ENCODE peak calls at places on chromosomes 5 and 9, in ten cellular contexts. C is A549; Z is IMR-90; V is stomach; A is cardiac muscle cell; O is hepatocyte; J is effector memory CD4-positive, alpha-beta T cell; P is psoas muscle; W is tibial nerve; S is ovary. H is an unnamed sample. For H3K4me1, the result is how much of the 10 kb centered on the place peaks cover.

GRCh38 chr9:71929223-71929622 is 17.8 kb downstream of the C9orf85 start:
- DNase-seq in C (no peak), Z (peak), V (no peak), A (no peak), O (no peak), J (no peak), P (no peak), W (no peak), S (no peak), H (no peak)

GRCh38 chr5:149060325-149060724 is 2.5 kb downstream of the SH3TC2 start:
- DNase-seq in C (no peak), Z (peak), V (peak), A (peak), O (peak), J (no peak), P (no peak), W (no peak), S (no peak), H (peak)

GRCh38 chr9:121673576-121673975 is 22.1 kb downstream of the DAB2IP start:
- DNase-seq in C (no peak), Z (no peak), V (no peak), A (no peak), O (no peak), J (no peak), P (no peak), W (no peak), S (no peak), H (no peak)

GRCh38 chr5:82387041-82387818 is 109.1 kb upstream of the RPS23 start:
- DNase-seq in C (peak), Z (peak), V (no peak), A (peak), O (peak), J (no peak), P (no peak), W (no peak), S (no peak), H (peak)

GRCh38 chr5:115321309-115321708 is 24.9 kb upstream of the CCDC112 start:
- DNase-seq in C (no peak), Z (peak), V (peak), A (no peak), O (no peak), J (no peak), P (no peak), W (no peak), S (no peak), H (no peak)

GRCh38 chr9:32589083-32589713 is 16.2 kb upstream of the NDUFB6 start:
- DNase-seq in C (peak), Z (peak), V (no peak), A (peak), O (peak), J (no peak), P (no peak), W (no peak), S (no peak), H (peak)

GRCh38 chr5:177334155-177334551 is 17.3 kb downstream of the LMAN2 start:
- DNase-seq in C (no peak), Z (no peak), V (no peak), A (no peak), O (no peak), J (no peak), P (no peak), W (no peak), S (no peak), H (no peak)

GRCh38 chr5:141823056-141823455 is 55.2 kb downstream of the PCDH1 start:
- DNase-seq in C (no peak), Z (no peak), V (no peak), A (no peak), O (no peak), J (no peak), P (no peak), W (no peak), S (no peak), H (no peak)

GRCh38 chr9:87590996-87591395 is 93.3 kb downstream of the DAPK1 start:
- DNase-seq in C (no peak), Z (no peak), V (no peak), A (no peak), O (no peak), J (no peak), P (no peak), W (no peak), S (no peak), H (no peak)

GRCh38 chr9:87594218-87594617 is 96.6 kb downstream of the DAPK1 start:
- DNase-seq in C (no peak), Z (peak), V (no peak), A (peak), O (no peak), J (no peak), P (no peak), W (no peak), S (no peak), H (no peak)

GRCh38 chr9:87595605-87596004 is 97.9 kb downstream of the DAPK1 start:
- DNase-seq in C (no peak), Z (no peak), V (peak), A (no peak), O (peak), J (no peak), P (no peak), W (no peak), S (no peak), H (no peak)

GRCh38 chr9:87594662-87595061 is 97.0 kb downstream of the DAPK1 start:
- DNase-seq in C (no peak), Z (no peak), V (peak), A (no peak), O (no peak), J (no peak), P (no peak), W (no peak), S (no peak), H (no peak)

GRCh38 chr9:87592554-87593394 is 95.1 kb downstream of the DAPK1 start:
- DNase-seq in C (no peak), Z (peak), V (peak), A (peak), O (peak), J (no peak), P (peak), W (no peak), S (peak), H (peak)
- H3K4me1 ChIP-seq in C (under half), Z (under half), V (half or more), A (under half), O (under half), J (under half), P (under half), W (under half), S (under half), H (under half)

DNA sequence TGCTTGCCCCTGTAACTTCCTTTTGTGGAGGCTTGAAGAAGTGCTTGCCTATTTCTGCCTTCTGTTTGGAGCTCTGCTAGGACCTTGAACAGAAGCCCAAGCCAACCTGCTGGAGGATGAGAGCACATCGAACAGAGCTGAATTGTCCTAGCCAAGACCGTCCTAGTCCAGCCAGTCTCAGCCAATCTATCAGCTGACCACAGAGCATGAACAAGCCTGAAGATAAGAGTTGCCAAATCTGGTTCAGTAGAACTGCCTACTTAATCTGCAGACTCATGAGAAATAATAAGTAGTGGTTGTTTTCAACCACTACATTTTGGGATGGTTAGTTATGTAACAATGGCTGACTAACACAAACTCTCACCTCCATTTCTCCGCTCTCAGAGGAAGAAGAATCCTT is 4.4 kb upstream of the SNX2 start:
- DNase-seq in C (no peak), Z (no peak), V (no peak), A (peak), O (no peak), J (no peak), P (no peak), W (no peak), S (no peak), H (no peak)
- H3K4me1 ChIP-seq in C (under half), Z (under half), V (under half), A (under half), O (under half), J (under half), P (under half), W (under half), S (under half), H (under half)

DNA sequence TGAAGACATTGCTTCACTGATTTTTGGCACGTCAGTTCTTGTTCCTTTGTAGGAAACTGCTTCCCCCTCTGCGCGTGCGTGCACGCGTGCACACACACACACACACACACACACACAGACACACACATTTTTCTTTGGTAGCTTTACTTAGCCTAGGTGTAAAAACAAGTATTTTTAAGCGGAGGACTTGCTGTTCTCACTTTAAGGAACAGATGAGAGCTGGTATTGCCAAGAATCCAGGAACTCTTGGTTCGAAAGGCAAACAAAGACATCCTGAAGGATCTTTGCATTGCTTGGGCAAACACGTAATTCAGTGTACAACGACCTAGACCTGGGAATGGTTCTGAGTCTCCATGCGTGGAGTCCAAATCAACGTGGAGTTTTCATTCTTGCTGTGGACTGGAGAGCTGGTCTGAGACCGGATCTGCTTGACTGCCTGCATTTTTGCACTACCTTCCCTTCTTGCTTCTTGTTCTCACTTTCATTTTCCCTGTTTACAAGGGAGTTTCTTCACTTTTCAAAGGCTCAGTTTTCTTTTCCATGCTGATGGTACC is 8.2 kb downstream of the TMEM268 start:
- DNase-seq in C (no peak), Z (no peak), V (peak), A (no peak), O (no peak), J (no peak), P (no peak), W (no peak), S (peak), H (no peak)
- H3K4me1 ChIP-seq in C (under half), Z (under half), V (under half), A (under half), O (under half), J (under half), P (under half), W (under half), S (under half), H (under half)

DNA sequence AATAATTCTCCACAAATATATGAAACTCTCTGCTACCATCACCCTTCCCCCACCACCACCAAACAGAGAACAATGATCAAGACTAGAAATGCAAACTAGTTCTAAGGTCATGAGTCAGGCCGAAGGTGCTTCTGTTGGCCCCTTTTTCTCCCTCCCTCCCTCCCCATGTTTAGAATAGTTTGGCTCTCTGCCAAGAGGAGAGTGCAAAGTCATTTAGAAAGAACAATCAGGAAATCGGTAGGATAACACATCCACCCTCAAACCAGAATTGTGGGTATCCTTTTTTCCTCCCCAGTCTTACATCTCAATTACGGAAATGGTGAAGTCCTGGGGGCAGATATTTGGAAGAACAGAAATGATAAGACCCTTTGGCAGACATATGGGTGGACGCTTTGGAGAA is 170.1 kb downstream of the SLF1 start:
- DNase-seq in C (no peak), Z (no peak), V (no peak), A (no peak), O (no peak), J (no peak), P (no peak), W (no peak), S (no peak), H (no peak)
- H3K4me1 ChIP-seq in C (under half), Z (under half), V (under half), A (under half), O (under half), J (under half), P (under half), W (under half), S (under half), H (under half)

GRCh38 chr5:37514946-37515345 is 135.8 kb downstream of the WDR70 start:
- DNase-seq in C (no peak), Z (no peak), V (no peak), A (no peak), O (no peak), J (no peak), P (no peak), W (no peak), S (no peak), H (no peak)

GRCh38 chr5:37520811-37521210 is 141.7 kb downstream of the WDR70 start:
- DNase-seq in C (no peak), Z (no peak), V (no peak), A (no peak), O (no peak), J (no peak), P (no peak), W (no peak), S (no peak), H (no peak)

GRCh38 chr5:37517686-37518085 is 138.6 kb downstream of the WDR70 start:
- DNase-seq in C (no peak), Z (no peak), V (no peak), A (no peak), O (no peak), J (no peak), P (no peak), W (no peak), S (no peak), H (no peak)

GRCh38 chr5:37519807-37520206 is 140.7 kb downstream of the WDR70 start:
- DNase-seq in C (no peak), Z (no peak), V (no peak), A (no peak), O (no peak), J (no peak), P (no peak), W (no peak), S (no peak), H (no peak)

GRCh38 chr5:37519304-37519703 is 140.2 kb downstream of the WDR70 start:
- DNase-seq in C (no peak), Z (no peak), V (no peak), A (no peak), O (no peak), J (no peak), P (no peak), W (no peak), S (no peak), H (no peak)
- H3K4me1 ChIP-seq in C (under half), Z (under half), V (under half), A (under half), O (under half), J (under half), P (under half), W (under half), S (under half), H (under half)

GRCh38 chr9:125749287-125749935 is 2.2 kb downstream of the PBX3 start:
- DNase-seq in C (no peak), Z (no peak), V (no peak), A (no peak), O (no peak), J (no peak), P (no peak), W (no peak), S (no peak), H (no peak)
- H3K4me1 ChIP-seq in C (under half), Z (under half), V (half or more), A (under half), O (under half), J (under half), P (under half), W (under half), S (under half), H (half or more)

DNA sequence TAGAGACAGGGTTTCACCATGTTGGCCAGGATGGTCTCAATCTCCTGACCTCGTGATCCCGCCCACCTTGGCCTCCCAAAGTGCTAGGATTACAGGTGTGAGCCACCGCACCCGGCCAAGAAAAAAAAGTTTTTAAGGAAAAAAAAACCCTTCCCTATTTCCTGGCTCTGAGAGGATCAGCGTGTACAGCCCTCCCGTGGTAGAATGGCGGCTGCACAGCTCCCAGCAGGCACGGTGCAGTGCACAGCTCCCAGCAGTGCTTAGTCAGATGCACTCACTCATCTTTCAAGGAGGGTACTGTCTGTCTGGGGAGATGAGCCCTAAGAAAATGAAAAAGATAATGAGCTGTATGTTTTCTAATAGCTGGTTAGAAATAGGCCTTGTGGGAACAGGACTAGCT is 36.8 kb upstream of the SLC2A8 start:
- DNase-seq in C (no peak), Z (no peak), V (no peak), A (no peak), O (no peak), J (no peak), P (no peak), W (no peak), S (no peak), H (no peak)
- H3K4me1 ChIP-seq in C (under half), Z (under half), V (under half), A (under half), O (under half), J (under half), P (under half), W (under half), S (under half), H (under half)

GRCh38 chr5:53783624-53784228 is 223.3 kb downstream of the NDUFS4 start:
- DNase-seq in C (no peak), Z (no peak), V (no peak), A (no peak), O (no peak), J (no peak), P (no peak), W (no peak), S (no peak), H (no peak)
- H3K4me1 ChIP-seq in C (under half), Z (under half), V (under half), A (under half), O (under half), J (under half), P (under half), W (under half), S (under half), H (under half)

GRCh38 chr9:77945798-77946197 is 85.8 kb downstream of the GNAQ start:
- DNase-seq in C (no peak), Z (peak), V (no peak), A (peak), O (no peak), J (no peak), P (no peak), W (no peak), S (no peak), H (no peak)

GRCh38 chr9:77951369-77951768 is 80.2 kb downstream of the GNAQ start:
- DNase-seq in C (no peak), Z (no peak), V (no peak), A (no peak), O (no peak), J (no peak), P (no peak), W (no peak), S (no peak), H (no peak)

GRCh38 chr9:77943053-77943452 is 88.6 kb downstream of the GNAQ start:
- DNase-seq in C (no peak), Z (no peak), V (no peak), A (peak), O (no peak), J (no peak), P (no peak), W (no peak), S (no peak), H (no peak)

GRCh38 chr9:77944556-77945261 is 86.9 kb downstream of the GNAQ start:
- DNase-seq in C (no peak), Z (no peak), V (no peak), A (no peak), O (peak), J (no peak), P (no peak), W (no peak), S (no peak), H (peak)

DNA sequence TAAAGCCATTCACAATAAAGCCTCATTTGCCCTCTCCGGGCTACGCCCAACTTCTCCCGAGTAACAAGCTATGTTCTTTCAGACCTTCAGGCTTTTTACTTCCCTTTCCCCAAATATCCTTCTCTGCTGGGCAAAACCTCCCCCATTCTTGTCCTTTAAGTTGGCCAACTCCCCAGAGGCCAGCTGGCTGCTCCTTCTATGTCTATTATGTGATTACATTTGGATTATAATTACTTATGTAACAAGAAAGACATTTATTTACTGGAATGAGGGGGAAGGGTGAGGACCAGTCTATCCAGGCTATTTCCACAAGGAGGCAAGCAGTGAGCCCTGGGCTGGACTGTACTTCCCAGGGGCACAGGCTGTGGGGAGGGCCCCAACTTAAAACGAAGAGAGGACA is 84.6 kb downstream of the GNAQ start:
- DNase-seq in C (no peak), Z (no peak), V (peak), A (no peak), O (no peak), J (no peak), P (no peak), W (no peak), S (no peak), H (no peak)
- H3K4me1 ChIP-seq in C (under half), Z (under half), V (half or more), A (under half), O (under half), J (under half), P (half or more), W (under half), S (under half), H (under half)

GRCh38 chr5:78755822-78756429 is 107.4 kb upstream of the LHFPL2 start:
- DNase-seq in C (no peak), Z (peak), V (no peak), A (no peak), O (no peak), J (no peak), P (no peak), W (no peak), S (no peak), H (no peak)

GRCh38 chr5:78758169-78758839 is 109.7 kb upstream of the LHFPL2 start:
- DNase-seq in C (no peak), Z (peak), V (no peak), A (no peak), O (no peak), J (no peak), P (no peak), W (no peak), S (no peak), H (no peak)

GRCh38 chr5:78754655-78755054 is 106.1 kb upstream of the LHFPL2 start:
- DNase-seq in C (no peak), Z (no peak), V (no peak), A (no peak), O (no peak), J (no peak), P (no peak), W (no peak), S (no peak), H (no peak)

GRCh38 chr5:78756853-78757252 is 108.3 kb upstream of the LHFPL2 start:
- DNase-seq in C (no peak), Z (no peak), V (no peak), A (no peak), O (no peak), J (no peak), P (no peak), W (no peak), S (no peak), H (no peak)

DNA sequence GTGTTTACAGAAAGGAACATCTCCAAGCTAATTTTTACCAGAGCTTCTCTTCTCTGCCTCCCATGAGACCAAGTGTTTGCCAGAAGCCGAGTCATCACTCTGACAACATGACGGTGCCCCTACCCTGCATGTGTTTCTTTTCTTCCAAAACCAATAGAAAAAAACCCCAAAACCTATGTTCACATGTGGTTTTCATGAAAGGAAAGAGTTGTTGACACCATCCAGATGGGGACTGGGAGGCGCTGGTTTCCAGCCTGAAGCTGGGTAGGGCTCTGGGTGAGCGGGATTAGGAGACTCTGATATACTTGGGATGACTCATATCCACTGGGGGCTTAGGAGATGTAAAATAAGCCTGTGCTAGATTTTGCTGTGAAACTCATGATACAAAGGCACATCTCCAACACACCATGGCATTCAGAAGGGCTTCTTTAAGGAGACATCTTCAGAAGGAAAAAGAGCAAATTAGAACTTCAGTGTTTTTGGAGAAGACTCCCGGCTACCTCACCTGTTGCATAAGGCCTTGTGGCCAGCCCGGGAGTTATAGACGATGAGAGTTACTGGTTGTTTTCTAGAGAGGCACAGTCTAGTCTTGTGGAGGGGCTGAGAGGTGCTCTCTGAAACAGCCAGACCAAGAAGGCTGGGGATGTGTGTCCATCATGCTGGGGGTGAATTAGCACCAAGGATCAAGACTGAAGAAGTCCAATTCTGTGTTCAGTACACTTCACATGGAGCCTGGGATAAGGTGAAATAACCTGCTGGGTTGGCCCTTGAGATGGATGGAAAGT is 108.9 kb upstream of the LHFPL2 start:
- DNase-seq in C (no peak), Z (peak), V (no peak), A (peak), O (peak), J (no peak), P (peak), W (peak), S (no peak), H (no peak)
- H3K4me1 ChIP-seq in C (under half), Z (under half), V (under half), A (under half), O (under half), J (under half), P (under half), W (under half), S (under half), H (under half)

H was measured in adrenal gland.